ENCODE peak calls at places on chromosomes 16 and 17, in five cellular contexts. One of them, this sample, is unnamed. For H3K36me3, the result is how much of the 10 kb centered on the place peaks cover.

GRCh38 chr16:69190598-69190997 is 3.6 kb downstream of the SNTB2 start:
- DNase-seq in psoas muscle: no peak
- DNase-seq in BJ: no peak
- DNase-seq in CD8-positive, alpha-beta T cell: no peak
- DNase-seq in cardiac muscle cell: no peak
- DNase-seq in this sample: no peak

GRCh38 chr17:66511125-66511524 is 208.7 kb downstream of the PRKCA start:
- DNase-seq in psoas muscle: no peak
- DNase-seq in BJ: no peak
- DNase-seq in CD8-positive, alpha-beta T cell: no peak
- DNase-seq in cardiac muscle cell: no peak
- DNase-seq in this sample: no peak

GRCh38 chr16:24499193-24499814 is 40.1 kb upstream of the RBBP6 start:
- DNase-seq in psoas muscle: no peak
- DNase-seq in BJ: no peak
- DNase-seq in CD8-positive, alpha-beta T cell: no peak
- DNase-seq in cardiac muscle cell: peak
- DNase-seq in this sample: no peak

GRCh38 chr16:48385272-48385953 is at the start of gene SIAH1:
- DNase-seq in psoas muscle: peak
- DNase-seq in BJ: no peak
- DNase-seq in CD8-positive, alpha-beta T cell: peak
- DNase-seq in cardiac muscle cell: peak
- DNase-seq in this sample: no peak

GRCh38 chr17:74539281-74539820 is 6.6 kb downstream of the CD300C start:
- DNase-seq in psoas muscle: no peak
- DNase-seq in BJ: no peak
- DNase-seq in CD8-positive, alpha-beta T cell: no peak
- DNase-seq in cardiac muscle cell: no peak
- DNase-seq in this sample: no peak

GRCh38 chr17:64270885-64271284 is 7.8 kb upstream of the TEX2 start:
- DNase-seq in psoas muscle: no peak
- DNase-seq in BJ: no peak
- DNase-seq in CD8-positive, alpha-beta T cell: no peak
- DNase-seq in cardiac muscle cell: no peak
- DNase-seq in this sample: no peak

GRCh38 chr17:9256944-9257629 is 235.8 kb downstream of the NTN1 start:
- DNase-seq in psoas muscle: no peak
- DNase-seq in BJ: peak
- DNase-seq in CD8-positive, alpha-beta T cell: no peak
- DNase-seq in cardiac muscle cell: no peak
- DNase-seq in this sample: no peak

GRCh38 chr16:73050115-73051099 is 2.5 kb upstream of the ZFHX3 start:
- DNase-seq in psoas muscle: no peak
- DNase-seq in BJ: no peak
- DNase-seq in CD8-positive, alpha-beta T cell: no peak
- DNase-seq in cardiac muscle cell: no peak
- DNase-seq in this sample: no peak

GRCh38 chr17:8384801-8385335 is 1.9 kb upstream of the RPL26 start:
- DNase-seq in psoas muscle: no peak
- DNase-seq in BJ: peak
- DNase-seq in CD8-positive, alpha-beta T cell: no peak
- DNase-seq in cardiac muscle cell: peak
- DNase-seq in this sample: no peak

GRCh38 chr16:65725156-65725845 is 603.4 kb upstream of the CDH11 start:
- DNase-seq in psoas muscle: no peak
- DNase-seq in BJ: no peak
- DNase-seq in CD8-positive, alpha-beta T cell: no peak
- DNase-seq in cardiac muscle cell: no peak
- DNase-seq in this sample: no peak

GRCh38 chr17:43327421-43327820 is 71.4 kb upstream of the ARL4D start:
- DNase-seq in psoas muscle: no peak
- DNase-seq in BJ: no peak
- DNase-seq in CD8-positive, alpha-beta T cell: no peak
- DNase-seq in cardiac muscle cell: no peak
- DNase-seq in this sample: no peak

GRCh38 chr16:56625943-56626654 is 518 bp downstream of the MT1E start:
- DNase-seq in psoas muscle: peak
- DNase-seq in BJ: no peak
- DNase-seq in CD8-positive, alpha-beta T cell: no peak
- DNase-seq in cardiac muscle cell: no peak
- DNase-seq in this sample: no peak

GRCh38 chr17:64373722-64374121 is 16.9 kb downstream of the PECAM1 start:
- DNase-seq in psoas muscle: no peak
- DNase-seq in BJ: no peak
- DNase-seq in CD8-positive, alpha-beta T cell: no peak
- DNase-seq in cardiac muscle cell: no peak
- DNase-seq in this sample: no peak

GRCh38 chr16:69378760-69379159 is 7.0 kb downstream of the TERF2 start:
- DNase-seq in psoas muscle: no peak
- DNase-seq in BJ: no peak
- DNase-seq in CD8-positive, alpha-beta T cell: no peak
- DNase-seq in cardiac muscle cell: no peak
- DNase-seq in this sample: no peak

GRCh38 chr17:79691931-79692330 is 38.8 kb upstream of the ENPP7 start:
- DNase-seq in psoas muscle: peak
- DNase-seq in BJ: no peak
- DNase-seq in CD8-positive, alpha-beta T cell: no peak
- DNase-seq in cardiac muscle cell: no peak
- DNase-seq in this sample: no peak

DNA sequence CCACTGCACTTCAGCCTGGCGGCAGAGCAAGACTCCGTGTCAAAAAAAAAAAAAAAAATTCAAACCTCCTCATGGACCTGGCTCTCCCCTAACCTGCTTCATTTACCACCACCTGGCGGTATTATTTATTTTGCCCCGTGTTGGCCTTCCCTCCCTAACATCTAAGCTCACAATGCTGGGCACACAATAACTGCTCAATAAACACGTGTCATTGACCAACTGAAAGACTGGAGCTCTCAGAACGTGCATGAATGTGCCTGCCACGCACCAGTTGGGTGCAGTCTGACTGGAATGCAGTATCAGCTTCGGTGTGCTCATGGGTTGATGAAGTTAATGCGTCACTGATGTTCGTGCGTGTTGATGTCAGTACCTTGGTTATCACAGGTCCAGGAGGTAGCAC is 64.4 kb upstream of the CDC42EP4 start:
- DNase-seq in psoas muscle: no peak
- DNase-seq in BJ: no peak
- DNase-seq in CD8-positive, alpha-beta T cell: no peak
- DNase-seq in cardiac muscle cell: no peak
- DNase-seq in this sample: no peak
- H3K36me3 ChIP-seq in psoas muscle: under half
- H3K36me3 ChIP-seq in BJ: under half
- H3K36me3 ChIP-seq in CD8-positive, alpha-beta T cell: under half
- H3K36me3 ChIP-seq in cardiac muscle cell: under half
- H3K36me3 ChIP-seq in this sample: under half

GRCh38 chr16:10629592-10629963 is 49.2 kb upstream of the EMP2 start:
- DNase-seq in psoas muscle: no peak
- DNase-seq in BJ: no peak
- DNase-seq in CD8-positive, alpha-beta T cell: no peak
- DNase-seq in cardiac muscle cell: no peak
- DNase-seq in this sample: no peak
- TF ChIP-seq CTCF in psoas muscle: no peak
- TF ChIP-seq CTCF in BJ: no peak
- TF ChIP-seq CTCF in CD8-positive, alpha-beta T cell: no peak
- TF ChIP-seq CTCF in cardiac muscle cell: no peak
- TF ChIP-seq CTCF in this sample: no peak

DNA sequence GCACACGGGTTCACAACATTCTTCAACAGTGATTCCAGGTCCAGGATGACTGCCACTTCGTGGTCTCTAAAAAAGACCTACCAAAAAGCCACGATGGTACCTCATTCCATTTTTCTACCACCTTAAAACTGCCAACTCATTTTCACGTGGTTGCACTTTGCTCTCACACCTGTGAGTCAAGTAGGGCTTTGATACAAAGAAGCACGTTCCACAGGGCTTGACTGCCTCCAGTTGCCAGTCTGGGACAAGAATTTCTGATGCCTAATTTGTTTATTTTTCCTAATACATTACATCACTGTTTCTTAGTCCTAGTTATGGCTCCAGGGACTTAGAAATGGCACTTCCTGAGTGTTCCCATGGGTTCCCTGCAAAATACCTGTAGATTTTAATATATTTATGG is 911.6 kb upstream of the EEF2KMT start:
- DNase-seq in psoas muscle: no peak
- DNase-seq in BJ: no peak
- DNase-seq in CD8-positive, alpha-beta T cell: no peak
- DNase-seq in cardiac muscle cell: no peak
- DNase-seq in this sample: no peak
- H3K36me3 ChIP-seq in psoas muscle: under half
- H3K36me3 ChIP-seq in BJ: under half
- H3K36me3 ChIP-seq in CD8-positive, alpha-beta T cell: under half
- H3K36me3 ChIP-seq in cardiac muscle cell: under half
- H3K36me3 ChIP-seq in this sample: under half

GRCh38 chr17:32998111-32998892 is 6.7 kb downstream of the SPACA3 start:
- DNase-seq in psoas muscle: peak
- DNase-seq in BJ: peak
- DNase-seq in CD8-positive, alpha-beta T cell: peak
- DNase-seq in cardiac muscle cell: peak
- DNase-seq in this sample: no peak
- TF ChIP-seq CTCF in psoas muscle: peak
- TF ChIP-seq CTCF in BJ: peak
- TF ChIP-seq CTCF in CD8-positive, alpha-beta T cell: peak
- TF ChIP-seq CTCF in cardiac muscle cell: peak
- TF ChIP-seq CTCF in this sample: peak

GRCh38 chr16:81873843-81874752 is 95.0 kb downstream of the PLCG2 start:
- DNase-seq in psoas muscle: peak
- DNase-seq in BJ: no peak
- DNase-seq in CD8-positive, alpha-beta T cell: peak
- DNase-seq in cardiac muscle cell: peak
- DNase-seq in this sample: no peak
- H3K36me3 ChIP-seq in psoas muscle: under half
- H3K36me3 ChIP-seq in BJ: under half
- H3K36me3 ChIP-seq in CD8-positive, alpha-beta T cell: under half
- H3K36me3 ChIP-seq in cardiac muscle cell: under half
- H3K36me3 ChIP-seq in this sample: under half

GRCh38 chr17:29567362-29568330 is 809 bp upstream of the ABHD15 start:
- DNase-seq in psoas muscle: peak
- DNase-seq in BJ: no peak
- DNase-seq in CD8-positive, alpha-beta T cell: peak
- DNase-seq in cardiac muscle cell: peak
- DNase-seq in this sample: no peak
- TF ChIP-seq CTCF in psoas muscle: peak
- TF ChIP-seq CTCF in BJ: peak
- TF ChIP-seq CTCF in CD8-positive, alpha-beta T cell: peak
- TF ChIP-seq CTCF in cardiac muscle cell: peak
- TF ChIP-seq CTCF in this sample: peak

DNA sequence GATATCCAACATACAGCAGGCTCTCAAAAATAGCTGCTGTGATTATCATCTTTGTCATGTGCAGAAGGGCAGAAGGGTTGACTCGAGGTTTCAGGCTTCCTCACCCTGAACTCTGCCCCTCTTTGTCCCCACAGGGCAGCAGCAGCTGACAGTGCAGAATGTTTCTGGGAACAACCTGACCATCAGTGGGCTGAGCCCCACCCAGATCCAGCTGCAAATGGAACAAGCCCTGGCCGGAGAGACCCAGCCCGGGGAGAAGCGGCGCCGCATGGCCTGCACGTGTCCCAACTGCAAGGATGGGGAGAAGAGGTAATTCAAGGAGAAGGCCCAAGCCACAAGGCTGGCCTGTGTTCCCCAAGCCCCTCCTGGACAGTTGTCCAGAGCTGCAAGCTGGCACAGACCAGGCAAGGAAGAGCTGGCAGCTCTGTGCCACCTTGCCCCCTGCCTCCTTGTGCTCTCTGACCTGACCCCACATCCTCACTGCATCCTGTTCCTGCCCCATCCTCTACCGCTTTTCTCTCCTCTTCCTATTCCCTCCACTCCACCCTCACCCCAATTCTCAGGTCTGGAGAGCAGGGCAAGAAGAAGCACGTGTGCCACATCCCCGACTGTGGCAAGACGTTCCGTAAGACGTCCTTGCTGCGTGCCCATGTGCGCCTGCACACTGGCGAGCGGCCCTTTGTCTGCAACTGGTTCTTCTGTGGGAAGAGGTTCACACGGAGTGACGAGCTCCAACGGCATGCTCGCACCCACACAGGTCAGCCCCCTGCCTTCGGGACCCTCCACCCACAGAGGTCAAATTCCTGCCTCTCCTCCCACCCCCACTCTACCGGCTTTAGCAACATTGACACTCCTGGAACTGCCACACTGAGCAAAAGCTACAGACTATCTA is 16.3 kb upstream of the PNPO start:
- DNase-seq in psoas muscle: no peak
- DNase-seq in BJ: no peak
- DNase-seq in CD8-positive, alpha-beta T cell: no peak
- DNase-seq in cardiac muscle cell: no peak
- DNase-seq in this sample: no peak
- H3K36me3 ChIP-seq in psoas muscle: half or more
- H3K36me3 ChIP-seq in BJ: under half
- H3K36me3 ChIP-seq in CD8-positive, alpha-beta T cell: under half
- H3K36me3 ChIP-seq in cardiac muscle cell: under half
- H3K36me3 ChIP-seq in this sample: under half

DNA sequence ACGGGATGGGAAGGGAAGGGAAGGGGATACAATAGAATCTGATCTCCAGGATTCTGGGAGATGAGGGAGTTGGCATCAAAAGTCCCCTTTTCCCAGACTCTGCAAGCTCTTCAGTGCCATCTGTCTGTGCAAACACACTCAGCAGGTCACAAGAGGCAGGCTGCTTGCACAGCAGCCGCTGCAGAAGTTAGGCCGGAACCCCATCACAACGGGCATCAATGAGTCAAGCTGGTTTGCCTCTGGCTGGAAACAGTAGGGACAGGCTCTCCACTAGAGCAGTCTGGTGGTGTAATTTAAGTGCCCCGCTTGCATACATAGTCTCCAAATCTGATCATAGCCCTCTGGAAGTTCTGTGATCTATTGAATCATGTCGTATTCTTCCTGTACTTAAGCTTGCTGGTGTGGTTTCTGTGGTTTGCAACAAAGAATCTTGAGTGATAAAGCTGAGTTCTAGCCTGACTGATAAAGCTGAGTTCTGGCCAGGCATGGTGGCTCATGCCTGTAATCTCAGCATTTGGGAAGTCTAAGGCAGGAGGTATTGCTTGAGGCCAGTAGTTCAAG is 33.7 kb upstream of the KDM8 start:
- DNase-seq in psoas muscle: no peak
- DNase-seq in BJ: no peak
- DNase-seq in CD8-positive, alpha-beta T cell: peak
- DNase-seq in cardiac muscle cell: no peak
- DNase-seq in this sample: no peak
- TF ChIP-seq CTCF in psoas muscle: no peak
- TF ChIP-seq CTCF in BJ: peak
- TF ChIP-seq CTCF in CD8-positive, alpha-beta T cell: no peak
- TF ChIP-seq CTCF in cardiac muscle cell: peak
- TF ChIP-seq CTCF in this sample: no peak